ENCODE peak calls at places on chromosome 5, in seven cellular contexts. L is tibial nerve; O is PC-3; Z is CD8-positive, alpha-beta T cell; X is left lung; V is right atrium auricular region; W is colonic mucosa. J is an unnamed sample. For H3K4me1, the result is how much of the 10 kb centered on the place peaks cover.

GRCh38 chr5:72517961-72518690 is 10.9 kb upstream of the ZNF366 start:
- DNase-seq in L (peak), O (no peak), Z (no peak), X (peak), V (peak), W (no peak), J (peak)

GRCh38 chr5:44727100-44727499 is 81.6 kb upstream of the MRPS30 start:
- DNase-seq in L (no peak), O (no peak), Z (no peak), X (no peak), V (no peak), W (no peak), J (no peak)

GRCh38 chr5:18270635-18271338 is 636.5 kb downstream of the TAF11L14 start:
- DNase-seq in L (no peak), O (peak), Z (no peak), X (no peak), V (no peak), W (no peak), J (no peak)

GRCh38 chr5:64958757-64959391 is 190.1 kb downstream of the CWC27 start:
- DNase-seq in L (no peak), O (peak), Z (no peak), X (no peak), V (no peak), W (no peak), J (no peak)

GRCh38 chr5:136225796-136226195 is 32.8 kb upstream of the SMIM32 start:
- DNase-seq in L (no peak), O (no peak), Z (no peak), X (no peak), V (no peak), W (no peak), J (no peak)

GRCh38 chr5:142186821-142187594 is 78.4 kb downstream of the NDFIP1 start:
- DNase-seq in L (no peak), O (peak), Z (no peak), X (no peak), V (no peak), W (peak), J (no peak)

GRCh38 chr5:2201011-2201410 is 318.3 kb upstream of the IRX4 start:
- DNase-seq in L (no peak), O (no peak), Z (no peak), X (no peak), V (peak), W (peak), J (no peak)

GRCh38 chr5:96699186-96699820 is 37.1 kb downstream of the CAST start:
- DNase-seq in L (no peak), O (no peak), Z (no peak), X (no peak), V (no peak), W (no peak), J (no peak)

GRCh38 chr5:171308453-171309275 is at the start of gene TLX3:
- DNase-seq in L (no peak), O (no peak), Z (no peak), X (no peak), V (no peak), W (no peak), J (no peak)

GRCh38 chr5:60843693-60844428 is at the start of gene ELOVL7:
- DNase-seq in L (no peak), O (peak), Z (no peak), X (peak), V (no peak), W (peak), J (no peak)

GRCh38 chr5:154288145-154288544 is 97.6 kb downstream of the GALNT10 start:
- DNase-seq in L (peak), O (no peak), Z (no peak), X (no peak), V (no peak), W (peak), J (no peak)

GRCh38 chr5:40410231-40410861 is 269.4 kb upstream of the PTGER4 start:
- DNase-seq in L (no peak), O (peak), Z (peak), X (no peak), V (no peak), W (no peak), J (no peak)

GRCh38 chr5:8827701-8828100 is 718.2 kb downstream of the SEMA5A start:
- DNase-seq in L (no peak), O (no peak), Z (no peak), X (no peak), V (no peak), W (no peak), J (no peak)

GRCh38 chr5:68648944-68649874 is 433.7 kb downstream of the PIK3R1 start:
- DNase-seq in L (no peak), O (peak), Z (no peak), X (no peak), V (no peak), W (no peak), J (no peak)

GRCh38 chr5:132266031-132266835 is 8.7 kb downstream of the PDLIM4 start:
- DNase-seq in L (no peak), O (peak), Z (no peak), X (no peak), V (peak), W (peak), J (no peak)

GRCh38 chr5:124596595-124597388 is 149.6 kb downstream of the ZNF608 start:
- DNase-seq in L (no peak), O (peak), Z (no peak), X (no peak), V (no peak), W (no peak), J (no peak)

GRCh38 chr5:142600611-142601360 is 85.1 kb downstream of the FGF1 start:
- DNase-seq in L (peak), O (no peak), Z (no peak), X (peak), V (peak), W (no peak), J (peak)

GRCh38 chr5:131394128-131394527 is 130.3 kb downstream of the CDC42SE2 start:
- DNase-seq in L (no peak), O (no peak), Z (peak), X (no peak), V (no peak), W (no peak), J (no peak)

GRCh38 chr5:54738118-54738972 is 220.8 kb downstream of the SNX18 start:
- DNase-seq in L (peak), O (peak), Z (no peak), X (peak), V (peak), W (peak), J (peak)

GRCh38 chr5:127858116-127858784 is 155.1 kb downstream of the CCDC192 start:
- DNase-seq in L (no peak), O (no peak), Z (no peak), X (no peak), V (no peak), W (no peak), J (no peak)

GRCh38 chr5:62506659-62507460 is 71.8 kb upstream of the LRRC70 start:
- DNase-seq in L (no peak), O (no peak), Z (no peak), X (no peak), V (no peak), W (no peak), J (no peak)

GRCh38 chr5:110726249-110727024 is at the start of gene TMEM232:
- DNase-seq in L (peak), O (peak), Z (peak), X (peak), V (peak), W (peak), J (peak)
- H3K4me3 ChIP-seq in L (peak), O (peak), Z (peak), X (peak), V (peak), W (peak), J (peak)

GRCh38 chr5:118069452-118069851 is 918.9 kb downstream of the DTWD2 start:
- DNase-seq in L (no peak), O (no peak), Z (no peak), X (no peak), V (no peak), W (no peak), J (no peak)

GRCh38 chr5:118068886-118069285 is 919.5 kb downstream of the DTWD2 start:
- DNase-seq in L (no peak), O (no peak), Z (no peak), X (no peak), V (no peak), W (no peak), J (no peak)

DNA sequence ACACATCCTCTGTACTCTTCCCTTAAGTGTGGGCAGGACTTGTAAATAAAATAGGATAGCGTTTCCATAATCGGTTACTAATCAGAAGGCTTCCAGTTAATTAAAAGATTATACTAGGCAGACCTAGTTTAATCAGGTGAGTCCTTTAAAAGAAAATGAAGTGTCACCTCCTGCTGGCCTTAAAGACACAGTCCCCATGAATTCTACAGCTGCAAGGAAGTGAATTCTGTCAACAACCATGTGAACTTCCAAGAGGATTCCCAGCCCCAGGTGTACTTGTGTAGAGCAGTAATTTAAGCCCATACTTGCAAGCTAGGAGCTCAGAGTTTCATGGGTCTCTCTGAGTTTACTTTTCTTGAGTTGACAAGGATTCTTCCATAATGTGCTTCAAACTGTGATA is 918.3 kb downstream of the DTWD2 start:
- DNase-seq in L (no peak), O (no peak), Z (no peak), X (no peak), V (no peak), W (no peak), J (no peak)
- TF ChIP-seq CTCF in L (no peak), O (no peak), Z (no peak), X (no peak), V (no peak), W (no peak), J (no peak)

GRCh38 chr5:172861461-172861860 is 27.4 kb downstream of the ERGIC1 start:
- DNase-seq in L (no peak), O (no peak), Z (no peak), X (no peak), V (no peak), W (no peak), J (no peak)
- H3K4me1 ChIP-seq in L (under half), O (under half), Z (under half), X (half or more), V (half or more), W (under half), J (half or more)

GRCh38 chr5:133931546-133931945 is 36.9 kb downstream of the C5orf15 start:
- DNase-seq in L (no peak), O (no peak), Z (no peak), X (no peak), V (no peak), W (no peak), J (no peak)

GRCh38 chr5:133934311-133934710 is 34.1 kb downstream of the C5orf15 start:
- DNase-seq in L (no peak), O (no peak), Z (no peak), X (no peak), V (no peak), W (no peak), J (no peak)

GRCh38 chr5:133932441-133933168 is 35.8 kb downstream of the C5orf15 start:
- DNase-seq in L (no peak), O (no peak), Z (no peak), X (no peak), V (no peak), W (no peak), J (no peak)

GRCh38 chr5:133933670-133934295 is 34.6 kb downstream of the C5orf15 start:
- DNase-seq in L (no peak), O (no peak), Z (no peak), X (no peak), V (no peak), W (no peak), J (no peak)

DNA sequence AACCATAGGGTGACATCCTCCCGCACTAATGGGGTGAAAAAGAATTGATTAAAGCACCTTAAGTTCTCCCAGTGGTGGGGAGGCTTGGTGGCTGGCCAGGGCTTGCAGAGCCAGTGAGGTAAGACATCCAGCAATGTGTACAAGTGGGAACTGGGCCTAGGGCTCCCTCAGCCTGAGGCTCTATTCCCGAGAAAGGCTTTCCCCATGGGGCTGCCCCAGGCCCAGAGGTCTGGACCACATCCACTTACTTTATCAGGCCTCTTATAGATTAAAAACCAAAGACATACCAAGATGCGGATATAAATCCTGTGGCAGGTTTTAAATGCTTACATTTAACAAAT is 35.3 kb downstream of the C5orf15 start:
- DNase-seq in L (no peak), O (no peak), Z (no peak), X (no peak), V (no peak), W (no peak), J (no peak)
- H3K4me3 ChIP-seq in L (no peak), O (no peak), Z (no peak), X (no peak), V (no peak), W (no peak), J (no peak)

DNA sequence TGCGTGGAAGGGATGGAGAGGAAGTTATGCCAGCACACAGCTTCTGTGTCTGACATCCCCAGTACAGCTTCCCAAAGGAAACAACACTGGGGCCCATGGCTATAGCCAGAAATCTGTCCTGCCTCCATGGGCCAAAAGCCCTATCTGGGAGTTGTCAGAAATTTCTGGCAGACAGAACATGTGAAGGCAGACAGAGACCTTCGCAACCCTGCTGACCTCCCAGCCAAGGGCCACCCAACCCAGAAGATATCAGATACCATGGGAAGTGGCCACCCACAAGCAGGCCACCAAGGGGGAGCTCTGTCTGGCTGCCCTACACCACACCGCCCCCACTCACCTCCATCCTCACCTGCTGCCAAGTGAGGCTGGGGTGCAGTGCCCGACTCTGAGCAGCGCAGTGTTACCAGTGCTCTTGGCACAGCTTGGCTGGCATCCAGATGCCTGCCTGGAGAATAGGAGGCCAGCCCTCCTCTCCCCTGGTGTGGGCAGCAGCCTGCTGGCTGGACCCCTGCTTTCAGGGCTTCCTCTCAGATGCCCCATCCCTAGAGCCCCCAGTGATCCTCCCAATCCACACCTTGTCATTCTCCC is 61.6 kb upstream of the NEURL1B start:
- DNase-seq in L (no peak), O (no peak), Z (no peak), X (no peak), V (no peak), W (no peak), J (no peak)
- TF ChIP-seq CTCF in L (no peak), O (no peak), Z (no peak), X (no peak), V (no peak), W (no peak), J (no peak)

GRCh38 chr5:147904110-147904509 is 2.2 kb downstream of the C5orf46 start:
- DNase-seq in L (no peak), O (peak), Z (no peak), X (no peak), V (no peak), W (no peak), J (no peak)
- H3K4me1 ChIP-seq in L (under half), O (half or more), Z (under half), X (under half), V (under half), W (under half), J (under half)

GRCh38 chr5:1064383-1065142 is 47.3 kb downstream of the SLC12A7 start:
- DNase-seq in L (no peak), O (no peak), Z (no peak), X (no peak), V (no peak), W (no peak), J (no peak)

GRCh38 chr5:1065143-1065750 is 46.6 kb downstream of the SLC12A7 start:
- DNase-seq in L (no peak), O (no peak), Z (no peak), X (no peak), V (no peak), W (no peak), J (no peak)

GRCh38 chr5:1066676-1067075 is 45.2 kb downstream of the SLC12A7 start:
- DNase-seq in L (no peak), O (no peak), Z (no peak), X (no peak), V (no peak), W (no peak), J (no peak)

GRCh38 chr5:1067141-1068121 is 44.4 kb downstream of the SLC12A7 start:
- DNase-seq in L (no peak), O (no peak), Z (no peak), X (no peak), V (no peak), W (no peak), J (no peak)

DNA sequence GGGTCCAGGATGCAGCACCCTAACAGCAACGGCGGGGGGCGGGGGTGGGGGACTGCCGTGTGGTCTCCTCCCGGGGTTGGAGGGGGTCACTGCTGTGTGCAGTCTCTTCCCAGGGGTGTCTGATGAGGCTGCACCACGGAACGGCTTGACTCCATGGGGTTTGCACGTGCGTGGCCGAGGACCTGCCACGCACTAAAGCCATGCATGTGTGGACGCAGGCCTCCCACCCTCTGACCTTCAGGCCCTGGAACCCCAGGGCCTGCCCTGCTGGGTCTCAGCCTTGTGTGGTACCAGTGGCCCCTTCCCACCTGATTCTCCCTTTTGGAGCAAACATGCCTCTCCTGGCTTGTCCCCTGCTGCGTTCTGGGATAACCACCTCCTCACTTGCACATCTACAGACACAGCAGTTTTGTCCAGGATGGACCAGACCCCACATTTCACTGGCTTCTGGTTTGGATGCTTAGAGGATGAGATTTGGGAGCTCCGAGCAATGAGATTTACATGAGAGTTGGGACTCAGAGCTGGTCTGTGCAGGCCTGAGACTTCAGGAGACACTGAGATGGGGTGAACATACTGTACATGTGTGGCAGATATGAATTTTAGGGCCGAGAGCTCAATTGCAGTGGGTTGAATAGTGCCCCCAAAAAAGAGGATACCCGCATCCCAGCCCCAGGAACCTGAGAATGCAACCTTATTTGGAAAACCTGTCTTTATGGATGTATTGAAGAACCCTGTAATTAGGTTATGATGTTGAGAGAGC is 45.8 kb downstream of the SLC12A7 start:
- DNase-seq in L (no peak), O (no peak), Z (no peak), X (no peak), V (no peak), W (no peak), J (no peak)
- H3K4me3 ChIP-seq in L (no peak), O (no peak), Z (no peak), X (no peak), V (no peak), W (no peak), J (no peak)